ENCODE peak calls at places on chromosomes 3 and 15, in seven cellular contexts. Y is fibroblast of pulmonary artery; B is transverse colon; M is AG09309; F is mucosa of descending colon; H is A549; N is activated T-cell treated with anti-CD3 and anti-CD28 coated beads, Interleukin-2, amount 50 U/mL, for 1 hour. G is an unnamed sample.
A peak's percentile ranks its signal among the peaks of the same experiment; 100 is the strongest.

GRCh38 chr3:57959407-57960173 is 48.6 kb upstream of the FLNB start:
- DNase-seq in Y (peak; percentile 70), B (no peak), M (no peak), F (peak; percentile 59), H (no peak), N (no peak), G (peak; percentile 48)

GRCh38 chr3:52839892-52840545 is 5.2 kb upstream of the MUSTN1 start:
- DNase-seq in Y (no peak), B (no peak), M (no peak), F (no peak), H (no peak), N (no peak), G (peak; percentile 17)

GRCh38 chr15:95557226-95558046 is 773.1 kb upstream of the NR2F2 start:
- DNase-seq in Y (peak; percentile 96), B (no peak), M (peak; percentile 87), F (no peak), H (peak; percentile 55), N (no peak), G (no peak)

GRCh38 chr3:194496217-194496881 is 9.5 kb upstream of the ATP13A3 start:
- DNase-seq in Y (peak; percentile 26), B (no peak), M (no peak), F (no peak), H (no peak), N (no peak), G (no peak)

GRCh38 chr3:141385386-141386079 is 17.2 kb downstream of the ZBTB38 start:
- DNase-seq in Y (peak; percentile 39), B (no peak), M (no peak), F (no peak), H (no peak), N (no peak), G (no peak)

GRCh38 chr3:189049458-189050231 is 122.1 kb upstream of the TPRG1 start:
- DNase-seq in Y (no peak), B (no peak), M (no peak), F (no peak), H (no peak), N (peak; percentile 23), G (no peak)

GRCh38 chr15:38650936-38651327 is 86.3 kb upstream of the RASGRP1 start:
- DNase-seq in Y (no peak), B (no peak), M (no peak), F (no peak), H (no peak), N (no peak), G (no peak)

GRCh38 chr3:161332792-161333191 is 38.5 kb downstream of the SPTSSB start:
- DNase-seq in Y (no peak), B (no peak), M (no peak), F (no peak), H (no peak), N (no peak), G (no peak)

GRCh38 chr3:64278631-64279030 is 53.4 kb upstream of the PRICKLE2 start:
- DNase-seq in Y (peak; percentile 37), B (no peak), M (no peak), F (no peak), H (no peak), N (no peak), G (no peak)

GRCh38 chr3:114035146-114035545 is 21.2 kb downstream of the CCDC191 start:
- DNase-seq in Y (no peak), B (no peak), M (no peak), F (no peak), H (no peak), N (no peak), G (no peak)

GRCh38 chr3:50583897-50584296 is 14.6 kb downstream of the HEMK1 start:
- DNase-seq in Y (no peak), B (no peak), M (no peak), F (no peak), H (no peak), N (no peak), G (peak; percentile 95)

GRCh38 chr15:77295446-77295845 is 124.5 kb downstream of the PEAK1 start:
- DNase-seq in Y (peak; percentile 83), B (no peak), M (peak; percentile 70), F (no peak), H (no peak), N (no peak), G (no peak)

GRCh38 chr3:69121950-69122349 is 445 bp downstream of the LMOD3 start:
- DNase-seq in Y (no peak), B (no peak), M (no peak), F (no peak), H (no peak), N (no peak), G (no peak)

GRCh38 chr3:105745046-105745445 is 123.8 kb downstream of the CBLB start:
- DNase-seq in Y (no peak), B (no peak), M (no peak), F (no peak), H (no peak), N (no peak), G (no peak)

GRCh38 chr3:193134895-193135294 is 106.1 kb upstream of the PLAAT1 start:
- DNase-seq in Y (peak; percentile 23), B (no peak), M (peak; percentile 51), F (no peak), H (no peak), N (no peak), G (no peak)

GRCh38 chr3:143298886-143299535 is 179.4 kb downstream of the CHST2 start:
- DNase-seq in Y (no peak), B (no peak), M (no peak), F (no peak), H (no peak), N (no peak), G (no peak)

GRCh38 chr3:73848173-73848751 is 223.5 kb upstream of the PDZRN3 start:
- DNase-seq in Y (peak; percentile 60), B (no peak), M (peak; percentile 11), F (no peak), H (no peak), N (no peak), G (no peak)

GRCh38 chr15:66145242-66146182 is 108.0 kb downstream of the MEGF11 start:
- DNase-seq in Y (no peak), B (no peak), M (no peak), F (no peak), H (no peak), N (no peak), G (no peak)

GRCh38 chr15:89888214-89888804 is 5.5 kb downstream of the AP3S2 start:
- DNase-seq in Y (peak; percentile 78), B (peak; percentile 41), M (peak; percentile 71), F (no peak), H (peak; percentile 44), N (no peak), G (no peak)

GRCh38 chr15:98663045-98663444 is 14.7 kb downstream of the IGF1R start:
- DNase-seq in Y (no peak), B (no peak), M (no peak), F (no peak), H (no peak), N (no peak), G (no peak)

GRCh38 chr3:47847256-47847655 is 44.3 kb downstream of the DHX30 start:
- DNase-seq in Y (no peak), B (no peak), M (no peak), F (no peak), H (no peak), N (no peak), G (no peak)

GRCh38 chr3:196754215-196754937 is 14.7 kb downstream of the PAK2 start:
- DNase-seq in Y (no peak), B (peak; percentile 45), M (no peak), F (peak; percentile 61), H (no peak), N (no peak), G (no peak)

G was measured in Right ventricle myocardium superior.